ENCODE peak calls at places on chromosomes 4 and X, in nine cellular contexts. U is lung microvascular endothelial cell, A is A172, P is HCEC 1CT, K is activated T-cell treated with anti-CD3 and anti-CD28 coated beads for 24 hours, D is occipital lobe, X is amygdala, H is foreskin fibroblast, I is neural progenitor cell. W is an unnamed sample.

GRCh38 chrX:154540897-154541535 is 5.6 kb downstream of the G6PD start:
- DNase-seq in U (peak), A (peak), P (no peak), K (no peak), D (no peak), X (no peak), H (no peak), I (no peak), W (no peak)

GRCh38 chr4:119284876-119285611 is 36.9 kb downstream of the FABP2 start:
- DNase-seq in U (peak), A (peak), P (peak), K (no peak), D (no peak), X (no peak), H (no peak), I (no peak), W (no peak)

GRCh38 chr4:145840162-145840768 is 98.4 kb downstream of the ZNF827 start:
- DNase-seq in U (peak), A (peak), P (peak), K (no peak), D (no peak), X (no peak), H (no peak), I (no peak), W (peak)

GRCh38 chrX:45191820-45192409 is 8.8 kb downstream of the DIPK2B start:
- DNase-seq in U (no peak), A (no peak), P (no peak), K (no peak), D (peak), X (peak), H (no peak), I (no peak), W (peak)

GRCh38 chr4:139301821-139302611 is at the start of gene NDUFC1:
- DNase-seq in U (peak), A (peak), P (peak), K (peak), D (peak), X (peak), H (no peak), I (peak), W (no peak)

GRCh38 chr4:156547439-156547838 is 424.2 kb downstream of the PDGFC start:
- DNase-seq in U (no peak), A (peak), P (peak), K (no peak), D (no peak), X (no peak), H (peak), I (no peak), W (peak)

GRCh38 chrX:50700921-50701320 is 113.1 kb downstream of the SHROOM4 start:
- DNase-seq in U (no peak), A (no peak), P (no peak), K (no peak), D (no peak), X (no peak), H (no peak), I (peak), W (no peak)

GRCh38 chr4:55554453-55555030 is 7.8 kb upstream of the CLOCK start:
- DNase-seq in U (peak), A (peak), P (peak), K (no peak), D (no peak), X (no peak), H (peak), I (no peak), W (no peak)

GRCh38 chr4:169941141-169941540 is 85.1 kb downstream of the MFAP3L start:
- DNase-seq in U (no peak), A (no peak), P (no peak), K (no peak), D (no peak), X (no peak), H (no peak), I (no peak), W (no peak)

W was measured in astrocyte of the cerebellum.